ENCODE peak calls at places on chromosomes 4 and X, in five cellular contexts. One of them, this sample, is unnamed.

GRCh38 chr4:912548-913279 is 19.4 kb downstream of the GAK start:
- DNase-seq in iPS DF 19.7: no peak
- DNase-seq in NCI-H446: no peak
- DNase-seq in Karpas-422: no peak
- DNase-seq in fibroblast of the aortic adventitia: no peak
- DNase-seq in this sample: no peak

GRCh38 chr4:118327554-118328241 is 25.1 kb downstream of the PRSS12 start:
- DNase-seq in Karpas-422: no peak
- DNase-seq in iPS DF 19.7: no peak
- DNase-seq in NCI-H446: no peak
- DNase-seq in fibroblast of the aortic adventitia: peak; percentile 64
- DNase-seq in this sample: no peak

GRCh38 chr4:108683479-108683878 is 33.1 kb downstream of the OSTC start:
- DNase-seq in Karpas-422: peak; percentile 76
- DNase-seq in iPS DF 19.7: no peak
- DNase-seq in fibroblast of the aortic adventitia: peak; percentile 52
- DNase-seq in NCI-H446: no peak
- DNase-seq in this sample: no peak

GRCh38 chr4:73918058-73918457 is 48.9 kb downstream of the CXCL1 start:
- DNase-seq in Karpas-422: no peak
- DNase-seq in fibroblast of the aortic adventitia: no peak
- DNase-seq in iPS DF 19.7: no peak
- DNase-seq in NCI-H446: no peak
- DNase-seq in this sample: no peak

GRCh38 chr4:25702848-25703247 is 47.2 kb downstream of the SLC34A2 start:
- DNase-seq in iPS DF 19.7: no peak
- DNase-seq in Karpas-422: no peak
- DNase-seq in NCI-H446: peak; percentile 14
- DNase-seq in fibroblast of the aortic adventitia: peak; percentile 89
- DNase-seq in this sample: peak; percentile 6

GRCh38 chr4:21976166-21976565 is 27.6 kb upstream of the KCNIP4 start:
- DNase-seq in Karpas-422: no peak
- DNase-seq in NCI-H446: no peak
- DNase-seq in iPS DF 19.7: no peak
- DNase-seq in fibroblast of the aortic adventitia: no peak
- DNase-seq in this sample: no peak

GRCh38 chrX:153861733-153862300 is 24.2 kb downstream of the L1CAM start:
- DNase-seq in Karpas-422: no peak
- DNase-seq in iPS DF 19.7: no peak
- DNase-seq in fibroblast of the aortic adventitia: no peak
- DNase-seq in NCI-H446: no peak
- DNase-seq in this sample: no peak

GRCh38 chrX:149504226-149504914 is 736 bp downstream of the IDS start:
- DNase-seq in iPS DF 19.7: no peak
- DNase-seq in NCI-H446: no peak
- DNase-seq in Karpas-422: peak; percentile 95
- DNase-seq in fibroblast of the aortic adventitia: peak; percentile 21
- DNase-seq in this sample: no peak

GRCh38 chr4:27429260-27429970 is 568.8 kb downstream of the STIM2 start:
- DNase-seq in fibroblast of the aortic adventitia: peak; percentile 26
- DNase-seq in iPS DF 19.7: no peak
- DNase-seq in Karpas-422: no peak
- DNase-seq in NCI-H446: no peak
- DNase-seq in this sample: no peak

GRCh38 chrX:47283015-47283771 is 50.4 kb downstream of the USP11 start:
- DNase-seq in Karpas-422: no peak
- DNase-seq in iPS DF 19.7: no peak
- DNase-seq in NCI-H446: no peak
- DNase-seq in fibroblast of the aortic adventitia: peak; percentile 21
- DNase-seq in this sample: no peak

GRCh38 chrX:66634272-66634671 is 4.6 kb downstream of the EDA2R start:
- DNase-seq in fibroblast of the aortic adventitia: peak; percentile 66
- DNase-seq in NCI-H446: no peak
- DNase-seq in Karpas-422: no peak
- DNase-seq in iPS DF 19.7: no peak
- DNase-seq in this sample: no peak

GRCh38 chr4:23680616-23681518 is 209.0 kb downstream of the PPARGC1A start:
- DNase-seq in Karpas-422: no peak
- DNase-seq in fibroblast of the aortic adventitia: peak; percentile 2
- DNase-seq in iPS DF 19.7: no peak
- DNase-seq in NCI-H446: no peak
- DNase-seq in this sample: no peak

GRCh38 chr4:139191373-139191772 is 14.4 kb upstream of the ELF2 start:
- DNase-seq in iPS DF 19.7: no peak
- DNase-seq in fibroblast of the aortic adventitia: no peak
- DNase-seq in Karpas-422: no peak
- DNase-seq in NCI-H446: no peak
- DNase-seq in this sample: no peak

GRCh38 chr4:150055467-150055866 is 22.8 kb upstream of the DCLK2 start:
- DNase-seq in iPS DF 19.7: no peak
- DNase-seq in NCI-H446: no peak
- DNase-seq in fibroblast of the aortic adventitia: no peak
- DNase-seq in Karpas-422: no peak
- DNase-seq in this sample: no peak

GRCh38 chr4:148182230-148182928 is 259.8 kb downstream of the NR3C2 start:
- DNase-seq in Karpas-422: no peak
- DNase-seq in fibroblast of the aortic adventitia: no peak
- DNase-seq in iPS DF 19.7: no peak
- DNase-seq in NCI-H446: no peak
- DNase-seq in this sample: no peak

GRCh38 chr4:146267826-146268225 is 53.5 kb downstream of the REELD1 start:
- DNase-seq in iPS DF 19.7: no peak
- DNase-seq in NCI-H446: no peak
- DNase-seq in fibroblast of the aortic adventitia: peak; percentile 27
- DNase-seq in Karpas-422: no peak
- DNase-seq in this sample: no peak

GRCh38 chrX:40953369-40953768 is 131.9 kb upstream of the USP9X start:
- DNase-seq in NCI-H446: no peak
- DNase-seq in fibroblast of the aortic adventitia: no peak
- DNase-seq in Karpas-422: no peak
- DNase-seq in iPS DF 19.7: no peak
- DNase-seq in this sample: no peak

GRCh38 chr4:15197005-15197404 is 194.7 kb downstream of the CPEB2 start:
- DNase-seq in fibroblast of the aortic adventitia: peak; percentile 42
- DNase-seq in iPS DF 19.7: no peak
- DNase-seq in NCI-H446: no peak
- DNase-seq in Karpas-422: no peak
- DNase-seq in this sample: no peak

GRCh38 chr4:8832130-8832930 is 39.3 kb downstream of the HMX1 start:
- DNase-seq in NCI-H446: no peak
- DNase-seq in Karpas-422: no peak
- DNase-seq in fibroblast of the aortic adventitia: no peak
- DNase-seq in iPS DF 19.7: no peak
- DNase-seq in this sample: no peak

GRCh38 chr4:186792994-186793393 is 69.3 kb upstream of the FAT1 start:
- DNase-seq in NCI-H446: no peak
- DNase-seq in fibroblast of the aortic adventitia: peak; percentile 26
- DNase-seq in iPS DF 19.7: no peak
- DNase-seq in Karpas-422: no peak
- DNase-seq in this sample: no peak

GRCh38 chr4:41882622-41883347 is 52.4 kb upstream of the TMEM33 start:
- DNase-seq in fibroblast of the aortic adventitia: peak; percentile 26
- DNase-seq in iPS DF 19.7: no peak
- DNase-seq in Karpas-422: peak; percentile 74
- DNase-seq in NCI-H446: no peak
- DNase-seq in this sample: no peak

GRCh38 chrX:136627381-136627780 is 20.6 kb upstream of the CD40LG start:
- DNase-seq in iPS DF 19.7: no peak
- DNase-seq in fibroblast of the aortic adventitia: no peak
- DNase-seq in Karpas-422: no peak
- DNase-seq in NCI-H446: no peak
- DNase-seq in this sample: no peak

GRCh38 chrX:110045988-110046387 is 43.1 kb downstream of the TMEM164 start:
- DNase-seq in Karpas-422: no peak
- DNase-seq in fibroblast of the aortic adventitia: no peak
- DNase-seq in iPS DF 19.7: no peak
- DNase-seq in NCI-H446: no peak
- DNase-seq in this sample: no peak

GRCh38 chr4:15455290-15455689 is 14.4 kb upstream of the CC2D2A start:
- DNase-seq in NCI-H446: no peak
- DNase-seq in iPS DF 19.7: no peak
- DNase-seq in fibroblast of the aortic adventitia: peak; percentile 89
- DNase-seq in Karpas-422: no peak
- DNase-seq in this sample: no peak

GRCh38 chr4:6732441-6733357 is 16.7 kb downstream of the BLOC1S4 start:
- DNase-seq in fibroblast of the aortic adventitia: peak; percentile 93
- DNase-seq in Karpas-422: no peak
- DNase-seq in iPS DF 19.7: no peak
- DNase-seq in NCI-H446: no peak
- DNase-seq in this sample: no peak

This sample was measured in NCI-H2107.